ENCODE peak calls at places on chromosomes 16 and 17, in seven cellular contexts. F is stomach, H is heart left ventricle, Q is A549, G is Peyer's patch, P is tibial nerve, X is prostate gland. T is an unnamed sample.

GRCh38 chr17:82864721-82865240 is 25.0 kb upstream of the ZNF750 start:
- DNase-seq in F (no peak), H (peak; percentile 10), Q (no peak), G (no peak), P (no peak), X (no peak), T (no peak)

GRCh38 chr16:65068151-65068740 is 53.6 kb downstream of the CDH11 start:
- DNase-seq in F (no peak), H (no peak), Q (no peak), G (no peak), P (no peak), X (no peak), T (no peak)

GRCh38 chr17:75350706-75351105 is 54.8 kb downstream of the GRB2 start:
- DNase-seq in F (no peak), H (no peak), Q (no peak), G (no peak), P (no peak), X (no peak), T (no peak)

GRCh38 chr16:11258553-11259287 is 2.7 kb upstream of the SOCS1 start:
- DNase-seq in F (peak; percentile 83), H (peak; percentile 76), Q (no peak), G (peak; percentile 76), P (no peak), X (no peak), T (peak; percentile 90)

GRCh38 chr16:30902070-30902972 is 5.9 kb downstream of the CTF1 start:
- DNase-seq in F (peak; percentile 77), H (peak; percentile 74), Q (peak; percentile 82), G (peak; percentile 77), P (no peak), X (peak; percentile 48), T (peak; percentile 81)

GRCh38 chr17:32912218-32912897 is 15.6 kb upstream of the TMEM98 start:
- DNase-seq in F (peak; percentile 84), H (peak; percentile 49), Q (no peak), G (peak; percentile 84), P (no peak), X (peak; percentile 91), T (peak; percentile 35)

GRCh38 chr16:23026777-23027362 is 122.4 kb downstream of the USP31 start:
- DNase-seq in F (no peak), H (no peak), Q (no peak), G (no peak), P (no peak), X (no peak), T (no peak)

GRCh38 chr17:37787055-37787720 is 42.3 kb upstream of the HNF1B start:
- DNase-seq in F (peak; percentile 78), H (no peak), Q (peak; percentile 95), G (peak; percentile 85), P (no peak), X (no peak), T (peak; percentile 85)

GRCh38 chr17:9239260-9239820 is 218.0 kb downstream of the NTN1 start:
- DNase-seq in F (peak; percentile 27), H (no peak), Q (no peak), G (peak; percentile 56), P (no peak), X (no peak), T (peak; percentile 38)

GRCh38 chr16:89294486-89294885 is 77.0 kb downstream of the ZNF778 start:
- DNase-seq in F (no peak), H (no peak), Q (no peak), G (no peak), P (no peak), X (no peak), T (no peak)

GRCh38 chr17:22286337-22287041 is 594.2 kb downstream of the KCNJ18 start:
- DNase-seq in F (peak; percentile 24), H (no peak), Q (no peak), G (no peak), P (no peak), X (peak; percentile 3), T (peak; percentile 50)

GRCh38 chr17:41959336-41960095 is 7.1 kb upstream of the CNP start:
- DNase-seq in F (no peak), H (no peak), Q (peak; percentile 76), G (no peak), P (no peak), X (no peak), T (no peak)

GRCh38 chr17:82212331-82213250 is at the start of gene CCDC57:
- DNase-seq in F (peak; percentile 87), H (peak; percentile 83), Q (peak; percentile 92), G (peak; percentile 88), P (peak; percentile 63), X (peak; percentile 58), T (peak; percentile 89)

GRCh38 chr17:14011740-14012405 is 57.4 kb upstream of the COX10 start:
- DNase-seq in F (no peak), H (peak; percentile 30), Q (no peak), G (no peak), P (no peak), X (peak; percentile 31), T (peak; percentile 88)

GRCh38 chr17:7351665-7352558 is at the start of gene KCTD11:
- DNase-seq in F (peak; percentile 97), H (peak; percentile 95), Q (peak; percentile 96), G (peak; percentile 96), P (peak; percentile 88), X (peak; percentile 92), T (peak; percentile 93)

GRCh38 chr17:17993366-17993765 is 20.7 kb downstream of the DRC3 start:
- DNase-seq in F (no peak), H (no peak), Q (no peak), G (no peak), P (no peak), X (no peak), T (no peak)

GRCh38 chr17:48641541-48642058 is 15.4 kb upstream of the HOXB9 start:
- DNase-seq in F (no peak), H (no peak), Q (no peak), G (peak; percentile 40), P (no peak), X (no peak), T (no peak)

GRCh38 chr16:1069154-1069553 is 3.4 kb upstream of the SSTR5 start:
- DNase-seq in F (no peak), H (no peak), Q (no peak), G (no peak), P (no peak), X (no peak), T (no peak)

GRCh38 chr17:41664587-41665565 is 23.8 kb upstream of the EIF1 start:
- DNase-seq in F (no peak), H (peak; percentile 8), Q (no peak), G (no peak), P (no peak), X (no peak), T (no peak)

GRCh38 chr16:15583526-15583925 is 59.4 kb downstream of the MARF1 start:
- DNase-seq in F (no peak), H (no peak), Q (no peak), G (no peak), P (no peak), X (no peak), T (no peak)

GRCh38 chr17:79965806-79966205 is 69.9 kb downstream of the TBC1D16 start:
- DNase-seq in F (peak; percentile 55), H (no peak), Q (no peak), G (peak; percentile 10), P (no peak), X (no peak), T (peak; percentile 29)

GRCh38 chr16:67027046-67027445 is 1.9 kb upstream of the CBFB start:
- DNase-seq in F (no peak), H (no peak), Q (no peak), G (peak; percentile 39), P (no peak), X (no peak), T (no peak)

GRCh38 chr17:40699880-40700279 is 3.7 kb downstream of the KRT24 start:
- DNase-seq in F (no peak), H (no peak), Q (no peak), G (no peak), P (no peak), X (no peak), T (no peak)

GRCh38 chr17:29740017-29740416 is 117.3 kb upstream of the CORO6 start:
- DNase-seq in F (no peak), H (no peak), Q (no peak), G (no peak), P (no peak), X (no peak), T (peak; percentile 70)
- H3K4me3 ChIP-seq in F (no peak overlapping the region), H (no peak overlapping the region), Q (no peak overlapping the region), G (no peak overlapping the region), P (no peak overlapping the region), X (no peak overlapping the region), T (no peak overlapping the region)

GRCh38 chr16:81495321-81496234 is 51.0 kb downstream of the CMIP start:
- DNase-seq in F (peak; percentile 48), H (peak; percentile 70), Q (no peak), G (no peak), P (no peak), X (no peak), T (peak; percentile 72)
- TF ChIP-seq POLR2A in F (no peak), H (peak; percentile 12), Q (no peak), G (no peak), P (no peak), X (no peak), T (no peak)

DNA sequence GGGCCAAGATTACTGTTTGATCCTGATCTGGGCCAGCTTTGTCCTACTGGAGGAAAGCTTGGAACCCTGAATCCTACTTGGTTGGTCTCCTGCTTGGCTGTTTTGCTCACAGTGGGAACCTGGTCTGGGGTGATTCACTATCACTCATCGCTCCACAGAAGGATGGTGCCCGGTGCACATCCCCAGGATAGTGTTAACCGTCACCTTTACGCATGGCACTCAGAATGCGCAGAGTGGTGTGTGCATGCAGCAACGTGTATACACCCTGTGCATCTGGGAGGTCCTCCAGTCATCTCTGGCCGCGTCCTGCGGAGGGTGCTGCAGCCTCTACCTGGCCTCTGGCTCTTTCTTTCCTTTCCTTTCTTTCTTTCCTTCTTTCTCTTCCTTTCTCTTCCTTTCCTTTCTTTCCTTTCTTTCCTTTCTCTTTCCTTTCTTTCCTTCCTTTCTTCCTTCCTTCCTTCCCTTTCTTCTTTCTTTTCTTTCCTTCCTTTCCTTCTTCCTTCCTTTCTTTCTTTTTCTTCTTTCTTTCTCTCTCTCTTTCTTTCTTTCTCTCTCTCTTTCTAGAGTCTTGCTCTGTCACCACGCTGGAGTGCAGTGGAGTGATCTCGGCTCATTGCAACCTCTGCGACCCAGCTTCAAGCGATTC is 13.1 kb downstream of the SOCS3 start:
- DNase-seq in F (no peak), H (no peak), Q (no peak), G (no peak), P (no peak), X (no peak), T (no peak)
- TF ChIP-seq CTCF in F (no peak), H (no peak), Q (no peak), G (no peak), P (no peak), X (no peak), T (no peak)

GRCh38 chr17:68953340-68953997 is 1.7 kb downstream of the ABCA8 start:
- DNase-seq in F (no peak), H (no peak), Q (no peak), G (no peak), P (no peak), X (no peak), T (no peak)

GRCh38 chr17:68955181-68955841 is at the start of gene ABCA8:
- DNase-seq in F (no peak), H (peak; percentile 66), Q (no peak), G (no peak), P (peak; percentile 22), X (no peak), T (no peak)

GRCh38 chr17:68961204-68961893 is 6.2 kb upstream of the ABCA8 start:
- DNase-seq in F (no peak), H (peak; percentile 54), Q (no peak), G (no peak), P (peak; percentile 17), X (no peak), T (no peak)

GRCh38 chr17:68954146-68954971 is 833 bp downstream of the ABCA8 start:
- DNase-seq in F (no peak), H (no peak), Q (no peak), G (no peak), P (no peak), X (no peak), T (no peak)

GRCh38 chr17:68957944-68958343 is 2.8 kb upstream of the ABCA8 start:
- DNase-seq in F (no peak), H (no peak), Q (no peak), G (no peak), P (no peak), X (no peak), T (no peak)
- H3K4me3 ChIP-seq in F (no peak overlapping the region), H (no peak overlapping the region), Q (no peak overlapping the region), G (no peak overlapping the region), P (no peak overlapping the region), X (no peak overlapping the region), T (no peak overlapping the region)